ENCODE peak calls at places on chromosomes 16 and 17, in seven cellular contexts. One of them, this sample, is unnamed.

GRCh38 chr17:50686494-50687199 is 21.1 kb downstream of the ANKRD40 start:
- DNase-seq in H9: no peak
- DNase-seq in IMR-90: peak; percentile 61
- DNase-seq in mesenchymal stem cell: peak; percentile 72
- DNase-seq in mesendoderm: peak; percentile 75
- DNase-seq in neuronal stem cell: no peak
- DNase-seq in H1: no peak
- DNase-seq in this sample: peak; percentile 32

GRCh38 chr17:75181608-75182318 is 996 bp downstream of the SUMO2 start:
- DNase-seq in H1: no peak
- DNase-seq in neuronal stem cell: no peak
- DNase-seq in mesenchymal stem cell: peak; percentile 38
- DNase-seq in mesendoderm: no peak
- DNase-seq in IMR-90: no peak
- DNase-seq in H9: no peak
- DNase-seq in this sample: no peak

GRCh38 chr16:81491522-81492188 is 47.0 kb downstream of the CMIP start:
- DNase-seq in neuronal stem cell: no peak
- DNase-seq in H9: no peak
- DNase-seq in IMR-90: peak; percentile 65
- DNase-seq in mesendoderm: no peak
- DNase-seq in mesenchymal stem cell: no peak
- DNase-seq in H1: no peak
- DNase-seq in this sample: peak; percentile 52

GRCh38 chr17:28326114-28326513 is 7.1 kb downstream of the TMEM97 start:
- DNase-seq in H9: peak; percentile 17
- DNase-seq in neuronal stem cell: no peak
- DNase-seq in mesendoderm: no peak
- DNase-seq in mesenchymal stem cell: no peak
- DNase-seq in H1: no peak
- DNase-seq in IMR-90: no peak
- DNase-seq in this sample: peak; percentile 73

GRCh38 chr17:27906238-27906603 is 13.1 kb upstream of the LYRM9 start:
- DNase-seq in H9: no peak
- DNase-seq in mesendoderm: no peak
- DNase-seq in H1: no peak
- DNase-seq in neuronal stem cell: no peak
- DNase-seq in mesenchymal stem cell: no peak
- DNase-seq in IMR-90: no peak
- DNase-seq in this sample: no peak

GRCh38 chr17:14488958-14489550 is 188.2 kb downstream of the HS3ST3B1 start:
- DNase-seq in H1: no peak
- DNase-seq in neuronal stem cell: no peak
- DNase-seq in mesenchymal stem cell: peak; percentile 20
- DNase-seq in mesendoderm: no peak
- DNase-seq in IMR-90: no peak
- DNase-seq in H9: no peak
- DNase-seq in this sample: no peak

GRCh38 chr16:57600048-57600835 is 28.2 kb upstream of the ADGRG1 start:
- DNase-seq in H9: peak; percentile 91
- DNase-seq in H1: peak; percentile 59
- DNase-seq in mesenchymal stem cell: peak; percentile 23
- DNase-seq in mesendoderm: peak; percentile 80
- DNase-seq in IMR-90: peak; percentile 32
- DNase-seq in neuronal stem cell: peak; percentile 52
- DNase-seq in this sample: peak; percentile 76

GRCh38 chr17:61700252-61700651 is 109.2 kb upstream of the NACA2 start:
- DNase-seq in H9: no peak
- DNase-seq in IMR-90: no peak
- DNase-seq in neuronal stem cell: no peak
- DNase-seq in mesenchymal stem cell: no peak
- DNase-seq in H1: no peak
- DNase-seq in mesendoderm: peak; percentile 2
- DNase-seq in this sample: no peak

GRCh38 chr16:51839697-51840462 is 688.8 kb upstream of the SALL1 start:
- DNase-seq in mesendoderm: peak; percentile 80
- DNase-seq in H1: peak; percentile 9
- DNase-seq in IMR-90: peak; percentile 60
- DNase-seq in H9: no peak
- DNase-seq in mesenchymal stem cell: peak; percentile 67
- DNase-seq in neuronal stem cell: no peak
- DNase-seq in this sample: no peak

GRCh38 chr16:21656795-21657768 is 4.7 kb upstream of the IGSF6 start:
- DNase-seq in IMR-90: peak; percentile 67
- DNase-seq in mesendoderm: peak; percentile 57
- DNase-seq in neuronal stem cell: peak; percentile 55
- DNase-seq in H9: no peak
- DNase-seq in H1: no peak
- DNase-seq in mesenchymal stem cell: peak; percentile 69
- DNase-seq in this sample: no peak

GRCh38 chr17:43314582-43314981 is 80.8 kb upstream of the RNU2-1 start:
- DNase-seq in mesenchymal stem cell: peak; percentile 50
- DNase-seq in mesendoderm: peak; percentile 25
- DNase-seq in IMR-90: no peak
- DNase-seq in H1: no peak
- DNase-seq in neuronal stem cell: no peak
- DNase-seq in H9: no peak
- DNase-seq in this sample: peak; percentile 1

GRCh38 chr16:871562-872330 is 71.2 kb upstream of the GNG13 start:
- DNase-seq in H9: no peak
- DNase-seq in neuronal stem cell: no peak
- DNase-seq in mesenchymal stem cell: no peak
- DNase-seq in mesendoderm: no peak
- DNase-seq in IMR-90: no peak
- DNase-seq in H1: no peak
- DNase-seq in this sample: no peak

GRCh38 chr17:36120221-36120620 is 16.6 kb downstream of the CCL4 start:
- DNase-seq in mesendoderm: no peak
- DNase-seq in IMR-90: no peak
- DNase-seq in neuronal stem cell: no peak
- DNase-seq in H9: no peak
- DNase-seq in mesenchymal stem cell: no peak
- DNase-seq in H1: no peak
- DNase-seq in this sample: no peak

GRCh38 chr17:13513039-13513405 is 88.7 kb downstream of the HS3ST3A1 start:
- DNase-seq in IMR-90: peak; percentile 27
- DNase-seq in mesendoderm: no peak
- DNase-seq in H1: no peak
- DNase-seq in mesenchymal stem cell: peak; percentile 17
- DNase-seq in neuronal stem cell: no peak
- DNase-seq in H9: no peak
- DNase-seq in this sample: peak; percentile 0

GRCh38 chr17:72090108-72090507 is 30.7 kb upstream of the SOX9 start:
- DNase-seq in mesendoderm: no peak
- DNase-seq in H1: no peak
- DNase-seq in mesenchymal stem cell: peak; percentile 13
- DNase-seq in H9: no peak
- DNase-seq in neuronal stem cell: no peak
- DNase-seq in IMR-90: no peak
- DNase-seq in this sample: no peak

GRCh38 chr16:88384222-88385111 is 1.7 kb downstream of the ZNF469 start:
- DNase-seq in H1: no peak
- DNase-seq in H9: no peak
- DNase-seq in mesenchymal stem cell: no peak
- DNase-seq in IMR-90: no peak
- DNase-seq in mesendoderm: no peak
- DNase-seq in neuronal stem cell: no peak
- DNase-seq in this sample: no peak

GRCh38 chr17:11515901-11516300 is 82.4 kb upstream of the DNAH9 start:
- DNase-seq in IMR-90: no peak
- DNase-seq in mesendoderm: peak; percentile 18
- DNase-seq in neuronal stem cell: no peak
- DNase-seq in H9: no peak
- DNase-seq in mesenchymal stem cell: no peak
- DNase-seq in H1: no peak
- DNase-seq in this sample: no peak

GRCh38 chr16:27703121-27703520 is 153.2 kb downstream of the KATNIP start:
- DNase-seq in mesendoderm: no peak
- DNase-seq in IMR-90: no peak
- DNase-seq in H9: no peak
- DNase-seq in mesenchymal stem cell: no peak
- DNase-seq in neuronal stem cell: no peak
- DNase-seq in H1: no peak
- DNase-seq in this sample: no peak

GRCh38 chr17:61425682-61426481 is 26.2 kb downstream of the TBX2 start:
- DNase-seq in H9: peak; percentile 90
- DNase-seq in IMR-90: no peak
- DNase-seq in H1: no peak
- DNase-seq in neuronal stem cell: no peak
- DNase-seq in mesendoderm: peak; percentile 72
- DNase-seq in mesenchymal stem cell: no peak
- DNase-seq in this sample: no peak

GRCh38 chr16:69306031-69306430 is 5.1 kb upstream of the VPS4A start:
- DNase-seq in IMR-90: no peak
- DNase-seq in mesenchymal stem cell: no peak
- DNase-seq in H1: no peak
- DNase-seq in neuronal stem cell: no peak
- DNase-seq in mesendoderm: no peak
- DNase-seq in H9: no peak
- DNase-seq in this sample: no peak

GRCh38 chr17:47878203-47879027 is 17.6 kb upstream of the SP2 start:
- DNase-seq in mesendoderm: no peak
- DNase-seq in IMR-90: no peak
- DNase-seq in mesenchymal stem cell: peak; percentile 29
- DNase-seq in H9: peak; percentile 33
- DNase-seq in neuronal stem cell: no peak
- DNase-seq in H1: no peak
- DNase-seq in this sample: no peak

GRCh38 chr17:7328840-7329359 is at the start of gene NEURL4:
- DNase-seq in H9: no peak
- DNase-seq in mesendoderm: peak; percentile 28
- DNase-seq in IMR-90: no peak
- DNase-seq in neuronal stem cell: no peak
- DNase-seq in mesenchymal stem cell: peak; percentile 59
- DNase-seq in H1: no peak
- DNase-seq in this sample: peak; percentile 54

GRCh38 chr17:7327056-7327455 is 2.1 kb downstream of the NEURL4 start:
- DNase-seq in mesenchymal stem cell: no peak
- DNase-seq in IMR-90: no peak
- DNase-seq in mesendoderm: no peak
- DNase-seq in H9: no peak
- DNase-seq in neuronal stem cell: no peak
- DNase-seq in H1: no peak
- DNase-seq in this sample: no peak

GRCh38 chr17:7326186-7326585 is 2.9 kb downstream of the NEURL4 start:
- DNase-seq in mesendoderm: no peak
- DNase-seq in IMR-90: no peak
- DNase-seq in H9: no peak
- DNase-seq in mesenchymal stem cell: no peak
- DNase-seq in neuronal stem cell: no peak
- DNase-seq in H1: no peak
- DNase-seq in this sample: no peak

GRCh38 chr17:7328009-7328408 is 1.1 kb downstream of the NEURL4 start:
- DNase-seq in H1: no peak
- DNase-seq in mesendoderm: no peak
- DNase-seq in H9: no peak
- DNase-seq in neuronal stem cell: no peak
- DNase-seq in mesenchymal stem cell: no peak
- DNase-seq in IMR-90: no peak
- DNase-seq in this sample: no peak

DNA sequence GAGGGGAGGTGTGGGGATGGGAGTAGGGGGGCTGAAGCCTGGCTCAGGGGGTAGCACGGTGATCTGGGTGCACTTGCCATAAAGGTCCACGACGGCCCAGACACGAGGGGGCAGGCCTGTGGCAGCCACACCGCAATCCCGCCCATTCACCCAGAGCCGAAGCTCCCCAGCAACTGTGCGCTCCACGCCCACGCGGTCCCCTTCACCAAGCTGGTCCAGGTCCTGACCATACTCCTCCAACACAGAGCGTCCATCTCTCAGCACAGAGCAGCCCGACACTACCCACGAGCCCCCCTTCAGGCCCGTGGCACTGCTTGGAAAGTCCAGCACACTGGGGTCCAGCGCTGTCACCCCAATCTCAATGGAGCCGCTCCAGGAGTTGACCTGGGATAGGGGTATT is 1.6 kb downstream of the NEURL4 start:
- DNase-seq in neuronal stem cell: no peak
- DNase-seq in mesendoderm: no peak
- DNase-seq in mesenchymal stem cell: no peak
- DNase-seq in H9: no peak
- DNase-seq in IMR-90: no peak
- DNase-seq in H1: no peak
- DNase-seq in this sample: no peak
- H3K23ac ChIP-seq in neuronal stem cell: no peak overlapping the region
- H3K23ac ChIP-seq in mesendoderm: no peak overlapping the region
- H3K23ac ChIP-seq in mesenchymal stem cell: no peak overlapping the region
- H3K23ac ChIP-seq in H9: no peak overlapping the region
- H3K23ac ChIP-seq in IMR-90: no peak overlapping the region
- H3K23ac ChIP-seq in H1: no peak overlapping the region
- H3K23ac ChIP-seq in this sample: no peak overlapping the region

GRCh38 chr17:77755410-77755963 is 203.0 kb upstream of the TNRC6C start:
- DNase-seq in mesenchymal stem cell: no peak
- DNase-seq in H1: no peak
- DNase-seq in IMR-90: no peak
- DNase-seq in mesendoderm: no peak
- DNase-seq in neuronal stem cell: no peak
- DNase-seq in H9: no peak
- DNase-seq in this sample: no peak
- H3K23ac ChIP-seq in mesenchymal stem cell: no peak overlapping the region
- H3K23ac ChIP-seq in H1: no peak overlapping the region
- H3K23ac ChIP-seq in IMR-90: no peak overlapping the region
- H3K23ac ChIP-seq in mesendoderm: no peak overlapping the region
- H3K23ac ChIP-seq in neuronal stem cell: no peak overlapping the region
- H3K23ac ChIP-seq in H9: no peak overlapping the region
- H3K23ac ChIP-seq in this sample: no peak overlapping the region

GRCh38 chr17:81350320-81350686 is 45.0 kb upstream of the BAHCC1 start:
- DNase-seq in H9: no peak
- DNase-seq in neuronal stem cell: no peak
- DNase-seq in mesendoderm: no peak
- DNase-seq in mesenchymal stem cell: no peak
- DNase-seq in IMR-90: no peak
- DNase-seq in H1: no peak
- DNase-seq in this sample: no peak

GRCh38 chr17:81354944-81355327 is 40.3 kb upstream of the BAHCC1 start:
- DNase-seq in mesenchymal stem cell: no peak
- DNase-seq in neuronal stem cell: no peak
- DNase-seq in H1: no peak
- DNase-seq in IMR-90: no peak
- DNase-seq in mesendoderm: no peak
- DNase-seq in H9: no peak
- DNase-seq in this sample: no peak

GRCh38 chr17:81349397-81350319 is 45.6 kb upstream of the BAHCC1 start:
- DNase-seq in H9: peak; percentile 25
- DNase-seq in mesendoderm: no peak
- DNase-seq in mesenchymal stem cell: no peak
- DNase-seq in H1: no peak
- DNase-seq in IMR-90: no peak
- DNase-seq in neuronal stem cell: no peak
- DNase-seq in this sample: no peak

GRCh38 chr17:81359218-81359617 is 36.0 kb upstream of the BAHCC1 start:
- DNase-seq in mesenchymal stem cell: no peak
- DNase-seq in H1: no peak
- DNase-seq in mesendoderm: no peak
- DNase-seq in neuronal stem cell: no peak
- DNase-seq in H9: peak; percentile 32
- DNase-seq in IMR-90: no peak
- DNase-seq in this sample: no peak

GRCh38 chr17:81354252-81354943 is 40.9 kb upstream of the BAHCC1 start:
- DNase-seq in IMR-90: no peak
- DNase-seq in mesenchymal stem cell: no peak
- DNase-seq in mesendoderm: no peak
- DNase-seq in H9: no peak
- DNase-seq in neuronal stem cell: no peak
- DNase-seq in H1: no peak
- DNase-seq in this sample: no peak
- H3K23ac ChIP-seq in IMR-90: no peak overlapping the region
- H3K23ac ChIP-seq in mesenchymal stem cell: no peak overlapping the region
- H3K23ac ChIP-seq in mesendoderm: no peak overlapping the region
- H3K23ac ChIP-seq in H9: no peak overlapping the region
- H3K23ac ChIP-seq in neuronal stem cell: peak overlapping the region; percentile 57
- H3K23ac ChIP-seq in H1: no peak overlapping the region
- H3K23ac ChIP-seq in this sample: no peak overlapping the region

GRCh38 chr16:78461496-78461938 is 362.1 kb downstream of the WWOX start:
- DNase-seq in neuronal stem cell: no peak
- DNase-seq in H9: no peak
- DNase-seq in H1: no peak
- DNase-seq in mesendoderm: no peak
- DNase-seq in IMR-90: no peak
- DNase-seq in mesenchymal stem cell: no peak
- DNase-seq in this sample: no peak
- H3K23ac ChIP-seq in neuronal stem cell: no peak overlapping the region
- H3K23ac ChIP-seq in H9: no peak overlapping the region
- H3K23ac ChIP-seq in H1: no peak overlapping the region
- H3K23ac ChIP-seq in mesendoderm: no peak overlapping the region
- H3K23ac ChIP-seq in IMR-90: no peak overlapping the region
- H3K23ac ChIP-seq in mesenchymal stem cell: no peak overlapping the region
- H3K23ac ChIP-seq in this sample: no peak overlapping the region

This sample was measured in trophoblast cell.